ENCODE peak calls at places on chromosome 19, in seven cellular contexts. N, R, S, V, C, D and I are unnamed samples.
A peak's percentile ranks its signal among the peaks of the same experiment; 100 is the strongest.

GRCh38 chr19:45164577-45165335 is 4.0 kb upstream of the NKPD1 start:
- DNase-seq in N (peak; percentile 82), R (peak; percentile 40), S (peak; percentile 85), V (peak; percentile 86), C (no peak), D (peak; percentile 33), I (peak; percentile 79)

GRCh38 chr19:31742249-31742648 is 393.0 kb upstream of the TSHZ3 start:
- DNase-seq in N (no peak), R (no peak), S (no peak), V (no peak), C (no peak), D (no peak), I (no peak)

GRCh38 chr19:2376784-2377519 is 16.9 kb downstream of the TMPRSS9 start:
- DNase-seq in N (no peak), R (no peak), S (no peak), V (no peak), C (no peak), D (no peak), I (no peak)

GRCh38 chr19:50695251-50696064 is 24.1 kb downstream of the SHANK1 start:
- DNase-seq in N (no peak), R (no peak), S (no peak), V (no peak), C (no peak), D (peak; percentile 85), I (no peak)

GRCh38 chr19:18091217-18091608 is 4.5 kb upstream of the IL12RB1 start:
- DNase-seq in N (peak; percentile 61), R (peak; percentile 43), S (peak; percentile 48), V (peak; percentile 88), C (peak; percentile 75), D (no peak), I (peak; percentile 78)

GRCh38 chr19:10295847-10296591 is 6.3 kb downstream of the ICAM5 start:
- DNase-seq in N (no peak), R (no peak), S (no peak), V (no peak), C (no peak), D (peak; percentile 79), I (no peak)

GRCh38 chr19:16202320-16203255 is 4.9 kb downstream of the AP1M1 start:
- DNase-seq in N (no peak), R (no peak), S (no peak), V (no peak), C (no peak), D (no peak), I (no peak)

GRCh38 chr19:2680808-2681207 is 21.7 kb downstream of the GNG7 start:
- DNase-seq in N (no peak), R (no peak), S (no peak), V (no peak), C (no peak), D (no peak), I (no peak)

GRCh38 chr19:41298327-41298964 is 11.5 kb upstream of the CCDC97 start:
- DNase-seq in N (peak; percentile 63), R (peak; percentile 75), S (peak; percentile 80), V (peak; percentile 91), C (peak; percentile 44), D (no peak), I (peak; percentile 78)

DNA sequence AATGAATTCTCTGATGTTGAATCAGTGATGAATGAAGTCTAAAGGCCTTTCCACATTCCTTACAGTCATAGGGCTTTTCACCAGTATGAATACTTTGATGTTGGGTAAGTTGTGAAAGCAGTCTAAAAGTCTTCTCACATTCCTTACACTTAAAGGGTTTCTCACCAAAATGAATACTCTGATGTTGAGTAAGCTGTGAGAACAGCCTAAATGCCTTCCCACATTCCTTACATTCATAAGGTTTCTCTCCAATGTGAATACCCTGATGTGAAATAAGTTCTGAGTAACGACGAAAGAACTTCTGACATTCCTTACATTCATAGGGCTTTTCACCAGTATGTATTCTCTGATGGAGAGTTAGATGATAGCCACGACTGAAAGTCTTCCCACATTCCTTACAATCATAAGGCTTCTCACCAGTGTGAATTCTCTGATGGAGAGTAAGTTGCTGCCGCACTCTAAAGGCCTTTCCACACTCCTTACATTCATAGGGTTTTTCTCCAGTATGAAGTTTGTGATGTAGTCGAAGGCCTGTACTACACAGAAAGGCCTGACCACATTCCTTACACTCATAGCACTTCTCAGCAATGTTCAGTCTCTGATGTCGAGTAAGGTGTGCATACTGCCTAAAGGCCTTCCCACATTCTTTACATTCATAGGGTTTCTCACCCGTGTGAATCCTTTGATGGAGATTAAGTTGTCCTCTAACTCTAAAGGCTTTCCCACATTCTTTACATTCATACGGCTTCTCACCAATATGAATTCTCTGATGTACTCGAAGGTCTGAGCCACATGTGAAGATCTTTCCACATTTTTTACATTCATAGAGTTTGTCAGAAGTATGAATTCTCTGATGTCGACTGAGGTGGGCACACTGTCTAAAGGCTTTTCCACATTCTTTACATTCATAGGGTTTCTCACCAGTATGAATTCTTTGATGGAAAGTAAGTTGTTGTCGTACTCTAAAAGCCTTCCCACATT is 19.9 kb downstream of the ZFP30 start:
- DNase-seq in N (no peak), R (no peak), S (no peak), V (no peak), C (no peak), D (no peak), I (no peak)
- H3K9me3 ChIP-seq in N (peaks cover 99% of the 10 kb centered on the region), R (peaks cover 94% of the 10 kb centered on the region), S (peaks cover 97% of the 10 kb centered on the region), V (peaks cover 98% of the 10 kb centered on the region), C (peaks cover 90% of the 10 kb centered on the region), D (peaks cover 67% of the 10 kb centered on the region), I (peaks cover 85% of the 10 kb centered on the region)

DNA sequence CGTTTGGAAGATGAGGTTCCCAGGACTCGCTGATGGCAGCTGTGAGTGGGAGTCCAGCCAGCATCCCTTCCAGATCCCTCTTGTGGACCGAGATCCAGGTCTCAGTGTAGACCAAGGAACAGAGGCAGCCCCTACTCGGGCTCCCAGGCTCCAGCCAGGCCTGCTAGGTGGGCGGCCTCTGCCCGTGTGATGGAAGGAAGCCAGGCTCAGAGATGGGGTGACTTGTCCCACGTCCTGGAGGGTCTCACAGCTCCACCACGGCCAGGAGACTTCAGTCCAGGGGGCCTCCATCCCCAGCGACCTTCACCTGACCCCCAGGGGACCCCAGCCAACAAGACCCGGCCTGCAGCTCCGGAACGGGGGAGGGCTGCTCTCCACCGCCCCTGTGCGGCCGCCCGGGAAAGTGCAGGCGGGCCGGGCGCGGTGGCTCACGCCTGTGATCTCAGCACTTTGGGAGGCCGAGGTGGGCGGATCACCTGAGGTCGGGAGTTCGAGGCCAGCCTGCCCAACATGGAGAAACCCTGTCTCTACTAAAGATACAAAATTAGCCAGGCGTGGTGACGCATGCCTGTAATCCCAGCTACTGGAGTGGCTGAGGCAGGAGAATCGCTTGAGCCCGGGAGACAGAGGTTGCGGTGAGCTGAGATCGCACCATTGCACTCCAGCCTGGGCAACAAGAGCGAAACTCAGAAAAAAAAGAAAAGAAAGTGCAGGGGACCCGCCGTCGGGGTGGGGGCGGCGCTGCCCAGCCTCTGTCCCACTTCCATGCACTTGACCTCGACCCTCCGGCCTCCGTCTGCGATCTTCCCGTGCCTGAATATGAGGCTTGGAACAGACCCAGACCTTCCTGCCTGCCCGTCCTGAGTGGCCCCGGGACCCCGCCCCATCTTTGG is 600 bp upstream of the MADCAM1 start:
- DNase-seq in N (no peak), R (peak; percentile 31), S (no peak), V (peak; percentile 51), C (no peak), D (peak; percentile 62), I (no peak)
- TF ChIP-seq CTCF in N (no peak), R (peak; percentile 61), S (peak; percentile 50), V (peak; percentile 70), C (peak; percentile 50), D (peak; percentile 83), I (peak; percentile 85)

GRCh38 chr19:58084596-58085347 is 13.3 kb downstream of the ZSCAN18 start:
- DNase-seq in N (no peak), R (no peak), S (no peak), V (no peak), C (no peak), D (no peak), I (no peak)

GRCh38 chr19:58085348-58085875 is 12.6 kb downstream of the ZSCAN18 start:
- DNase-seq in N (no peak), R (no peak), S (no peak), V (no peak), C (no peak), D (no peak), I (no peak)

DNA sequence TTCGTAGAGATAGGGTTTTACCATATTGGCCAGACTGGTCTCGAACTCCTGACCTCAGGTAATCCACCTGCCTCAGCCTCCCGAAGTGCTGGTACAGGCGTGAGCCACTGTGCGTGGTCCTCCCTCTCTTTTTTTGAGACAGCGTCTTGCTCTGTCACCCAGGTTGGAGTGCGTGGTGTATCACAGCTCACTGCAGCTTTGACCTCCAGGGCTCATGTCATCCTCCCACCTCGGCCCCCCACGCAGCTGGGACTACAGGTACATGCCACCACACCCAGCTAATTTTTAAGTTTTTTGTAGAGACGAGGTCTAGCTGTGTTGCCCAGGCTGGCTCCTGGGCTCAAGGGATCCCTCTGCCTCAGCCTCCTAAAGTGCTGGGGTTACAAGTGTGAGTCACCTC is 18.2 kb downstream of the ZSCAN18 start:
- DNase-seq in N (no peak), R (no peak), S (no peak), V (no peak), C (no peak), D (no peak), I (no peak)
- H3K9me3 ChIP-seq in N (peaks cover 99% of the 10 kb centered on the region), R (peaks cover 61% of the 10 kb centered on the region), S (peaks cover 93% of the 10 kb centered on the region), V (peaks cover 75% of the 10 kb centered on the region), C (peaks cover 62% of the 10 kb centered on the region), D (no peaks in the 10 kb centered on the region), I (peaks cover 32% of the 10 kb centered on the region)

GRCh38 chr19:19745496-19746285 is 12.8 kb upstream of the ZNF14 start:
- DNase-seq in N (no peak), R (no peak), S (no peak), V (no peak), C (no peak), D (no peak), I (no peak)

GRCh38 chr19:19744641-19745040 is 11.7 kb upstream of the ZNF14 start:
- DNase-seq in N (no peak), R (no peak), S (no peak), V (no peak), C (no peak), D (no peak), I (no peak)

GRCh38 chr19:19748249-19748938 is 15.5 kb upstream of the ZNF14 start:
- DNase-seq in N (peak; percentile 10), R (no peak), S (no peak), V (no peak), C (no peak), D (no peak), I (no peak)

GRCh38 chr19:19747357-19748220 is 14.7 kb upstream of the ZNF14 start:
- DNase-seq in N (peak; percentile 20), R (no peak), S (no peak), V (no peak), C (no peak), D (no peak), I (no peak)

DNA sequence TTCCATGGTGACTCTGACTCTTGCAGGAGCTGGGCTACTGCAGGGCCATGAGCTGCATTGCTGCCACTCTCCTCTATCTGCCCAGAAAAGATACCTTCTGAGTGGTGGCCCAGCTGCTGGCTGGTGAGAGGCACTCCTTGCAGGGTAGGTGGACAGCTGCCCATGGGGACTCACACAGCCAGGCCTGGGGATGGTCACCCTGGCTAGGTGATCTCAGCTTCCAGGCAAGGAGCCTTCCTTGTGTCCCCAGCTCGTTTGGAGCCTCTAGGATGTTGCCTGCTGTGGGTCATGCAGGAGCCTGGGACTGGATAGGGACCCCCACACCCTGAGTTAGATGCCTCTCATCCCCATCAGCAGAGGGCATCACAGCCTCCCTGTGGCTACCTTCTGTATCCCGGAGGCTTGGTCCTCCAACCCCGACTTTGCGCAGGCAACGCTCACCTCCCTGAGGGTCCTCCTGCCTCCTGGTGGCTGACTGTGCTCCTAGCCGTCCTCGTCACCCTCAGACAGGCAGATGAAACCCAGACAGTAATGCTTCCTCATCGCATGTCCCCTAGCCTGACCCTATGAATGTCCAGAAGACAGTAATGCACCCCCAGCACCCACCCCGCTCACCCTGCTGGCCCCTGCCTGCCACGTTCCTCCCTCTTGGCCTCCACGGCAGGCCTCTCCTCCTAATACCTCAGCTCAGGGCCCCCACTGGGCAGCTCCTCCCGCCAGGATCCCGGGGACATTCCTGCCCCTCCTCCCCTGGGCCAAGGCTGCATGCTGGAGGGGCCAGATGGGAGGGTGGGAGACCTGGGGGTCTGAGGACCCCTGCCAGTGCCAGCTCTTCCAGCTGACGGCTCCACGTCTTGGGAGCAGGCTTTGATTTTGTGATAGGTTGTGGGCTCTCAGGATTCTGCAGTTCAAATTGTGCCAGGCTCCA is 13.6 kb upstream of the ZNF14 start:
- DNase-seq in N (peak; percentile 9), R (no peak), S (no peak), V (no peak), C (no peak), D (no peak), I (no peak)
- TF ChIP-seq CTCF in N (no peak), R (no peak), S (no peak), V (no peak), C (no peak), D (no peak), I (no peak)